ENCODE peak calls at places on chromosomes 4 and X, in four cellular contexts. O is right cardiac atrium, Y is psoas muscle, S is IMR-90. I is an unnamed sample. For H3K4me1, the result is how much of the 10 kb centered on the place peaks cover.

GRCh38 chr4:47662975-47663374 is 174.9 kb downstream of the CORIN start:
- DNase-seq in Y (no peak), S (no peak), O (no peak), I (no peak)

GRCh38 chr4:37475087-37475486 is 211.1 kb downstream of the RELL1 start:
- DNase-seq in S (no peak), Y (no peak), O (no peak), I (no peak)

GRCh38 chrX:65926095-65927019 is 113.5 kb downstream of the VSIG4 start:
- DNase-seq in S (no peak), Y (no peak), O (no peak), I (no peak)

GRCh38 chrX:139739138-139739537 is 31.2 kb upstream of the MCF2 start:
- DNase-seq in S (peak), Y (no peak), O (no peak), I (no peak)

GRCh38 chr4:6367313-6367945 is 97.8 kb downstream of the WFS1 start:
- DNase-seq in S (no peak), O (no peak), Y (no peak), I (no peak)

GRCh38 chr4:184961693-184962092 is 56.6 kb upstream of the HELT start:
- DNase-seq in Y (no peak), S (no peak), O (no peak), I (no peak)

GRCh38 chrX:55839480-55839879 is 121.9 kb downstream of the RRAGB start:
- DNase-seq in S (no peak), O (no peak), Y (no peak), I (no peak)

GRCh38 chrX:38154340-38154739 is 66.3 kb downstream of the SRPX start:
- DNase-seq in O (no peak), S (no peak), Y (no peak), I (no peak)

GRCh38 chrX:10524578-10524977 is 95.8 kb downstream of the MID1 start:
- DNase-seq in Y (no peak), O (no peak), S (no peak), I (no peak)

GRCh38 chrX:129653985-129654651 is 638 bp downstream of the APLN start:
- DNase-seq in O (peak), S (no peak), Y (no peak), I (no peak)

GRCh38 chrX:20067709-20068315 is 48.9 kb downstream of the MAP7D2 start:
- DNase-seq in O (peak), Y (peak), S (peak), I (peak)

GRCh38 chrX:6067600-6067999 is 161.1 kb downstream of the NLGN4X start:
- DNase-seq in O (no peak), Y (no peak), S (no peak), I (no peak)

GRCh38 chr4:17707671-17708070 is 73.8 kb downstream of the FAM184B start:
- DNase-seq in S (no peak), O (no peak), Y (no peak), I (no peak)

GRCh38 chr4:54165438-54165837 is 63.7 kb upstream of the PDGFRA start:
- DNase-seq in S (peak), Y (no peak), O (no peak), I (no peak)

GRCh38 chr4:189202869-189203271 is 737.8 kb upstream of the FRG1 start:
- DNase-seq in O (no peak), S (peak), Y (no peak), I (no peak)

GRCh38 chr4:61773655-61774245 is 573.6 kb downstream of the ADGRL3 start:
- DNase-seq in O (no peak), S (no peak), Y (no peak), I (no peak)

GRCh38 chr4:109957227-109957626 is 44.5 kb downstream of the EGF start:
- DNase-seq in Y (no peak), O (no peak), S (no peak), I (no peak)

GRCh38 chr4:87311684-87312083 is 11.0 kb downstream of the HSD17B13 start:
- DNase-seq in S (no peak), O (no peak), Y (no peak), I (no peak)

GRCh38 chrX:76918033-76918432 is 490.5 kb downstream of the MAGEE1 start:
- DNase-seq in S (no peak), Y (no peak), O (no peak), I (no peak)

GRCh38 chr4:65046496-65047101 is 623.7 kb downstream of the EPHA5 start:
- DNase-seq in S (no peak), Y (no peak), O (no peak), I (no peak)

GRCh38 chr4:98584265-98584664 is 74.1 kb downstream of the TSPAN5 start:
- DNase-seq in O (no peak), Y (no peak), S (peak), I (no peak)

GRCh38 chr4:72689929-72690328 is 120.9 kb upstream of the ADAMTS3 start:
- DNase-seq in O (no peak), S (no peak), Y (no peak), I (no peak)

GRCh38 chrX:153059191-153060094 is 3.2 kb downstream of the PNMA3 start:
- DNase-seq in Y (no peak), S (no peak), O (no peak), I (no peak)

GRCh38 chrX:48896611-48897011 is 957 bp downstream of the TIMM17B start:
- DNase-seq in S (no peak), O (no peak), Y (no peak), I (no peak)

GRCh38 chr4:70802923-70803605 is 36.6 kb downstream of the GRSF1 start:
- DNase-seq in Y (no peak), O (no peak), S (peak), I (no peak)

GRCh38 chrX:42399632-42400024 is 378.3 kb downstream of the PPP1R2C start:
- DNase-seq in Y (no peak), S (no peak), O (no peak), I (no peak)

GRCh38 chrX:10288400-10288799 is 131.6 kb downstream of the CLCN4 start:
- DNase-seq in O (no peak), Y (no peak), S (peak), I (no peak)

GRCh38 chrX:46758163-46758955 is 559 bp downstream of the SLC9A7 start:
- DNase-seq in Y (peak), S (peak), O (no peak), I (no peak)

GRCh38 chr4:139958738-139959096 is 195.3 kb downstream of the MAML3 start:
- DNase-seq in Y (no peak), O (no peak), S (no peak), I (no peak)

GRCh38 chrX:2325076-2325784 is 175.5 kb downstream of the DHRSX start:
- DNase-seq in S (peak), O (peak), Y (peak), I (no peak)

GRCh38 chrX:24202465-24203031 is 53.0 kb downstream of the ZFX start:
- DNase-seq in O (no peak), S (no peak), Y (no peak), I (no peak)

GRCh38 chr4:73703320-73703719 is 37.0 kb upstream of the CXCL8 start:
- DNase-seq in S (no peak), Y (no peak), O (no peak), I (no peak)

GRCh38 chrX:100409316-100410082 is 574 bp downstream of the PCDH19 start:
- DNase-seq in O (no peak), Y (no peak), S (no peak), I (no peak)

GRCh38 chrX:100407147-100407783 is 2.8 kb downstream of the PCDH19 start:
- DNase-seq in O (no peak), Y (no peak), S (no peak), I (no peak)

GRCh38 chrX:100410083-100410590 is at the start of gene PCDH19:
- DNase-seq in Y (peak), O (peak), S (peak), I (no peak)

GRCh38 chrX:100408643-100409315 is 1.3 kb downstream of the PCDH19 start:
- DNase-seq in Y (no peak), S (no peak), O (no peak), I (no peak)

DNA sequence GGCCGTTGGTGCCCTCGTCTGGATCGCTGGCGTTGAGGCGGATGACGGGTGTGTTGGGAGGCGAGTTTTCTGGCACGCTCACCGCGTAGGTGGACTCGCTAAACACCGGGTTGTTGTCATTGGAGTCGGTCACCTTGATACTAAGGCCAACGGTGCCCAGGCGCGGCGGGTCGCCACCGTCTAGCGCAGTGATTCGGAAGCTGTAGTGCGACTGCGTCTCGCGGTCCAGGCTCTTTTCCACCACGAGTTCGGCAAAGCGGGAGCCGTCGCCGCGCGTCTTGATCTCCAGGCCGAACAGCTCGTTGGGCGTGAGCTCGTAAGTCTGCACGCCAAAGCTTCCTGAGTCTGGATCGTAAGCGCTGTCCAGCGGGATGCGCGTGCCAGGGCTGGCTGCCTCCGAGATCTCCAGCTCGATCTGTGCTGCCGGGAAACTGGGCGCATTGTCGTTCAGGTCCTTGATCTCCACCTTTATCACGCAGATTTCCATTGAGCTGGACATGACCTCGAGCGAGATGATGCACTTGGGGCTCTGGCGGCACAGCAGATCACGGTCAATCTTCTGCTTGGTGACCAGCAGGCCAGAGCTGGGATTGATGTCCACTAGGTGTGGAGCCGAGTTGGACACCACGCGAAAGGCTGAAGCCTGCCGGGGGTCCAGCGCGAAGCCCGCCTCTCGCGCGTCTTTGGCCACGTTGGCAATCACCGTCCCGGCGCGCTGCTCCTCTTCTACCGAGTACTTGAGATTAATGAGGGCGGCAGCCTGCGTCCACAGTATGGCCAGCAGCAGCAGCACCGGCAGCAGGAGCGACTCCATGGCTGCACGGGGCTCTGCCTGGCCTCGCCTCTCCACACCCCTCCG is 2.1 kb downstream of the PCDH19 start:
- DNase-seq in S (no peak), Y (no peak), O (no peak), I (no peak)
- H3K4me3 ChIP-seq in S (no peak), Y (peak), O (peak), I (no peak)

DNA sequence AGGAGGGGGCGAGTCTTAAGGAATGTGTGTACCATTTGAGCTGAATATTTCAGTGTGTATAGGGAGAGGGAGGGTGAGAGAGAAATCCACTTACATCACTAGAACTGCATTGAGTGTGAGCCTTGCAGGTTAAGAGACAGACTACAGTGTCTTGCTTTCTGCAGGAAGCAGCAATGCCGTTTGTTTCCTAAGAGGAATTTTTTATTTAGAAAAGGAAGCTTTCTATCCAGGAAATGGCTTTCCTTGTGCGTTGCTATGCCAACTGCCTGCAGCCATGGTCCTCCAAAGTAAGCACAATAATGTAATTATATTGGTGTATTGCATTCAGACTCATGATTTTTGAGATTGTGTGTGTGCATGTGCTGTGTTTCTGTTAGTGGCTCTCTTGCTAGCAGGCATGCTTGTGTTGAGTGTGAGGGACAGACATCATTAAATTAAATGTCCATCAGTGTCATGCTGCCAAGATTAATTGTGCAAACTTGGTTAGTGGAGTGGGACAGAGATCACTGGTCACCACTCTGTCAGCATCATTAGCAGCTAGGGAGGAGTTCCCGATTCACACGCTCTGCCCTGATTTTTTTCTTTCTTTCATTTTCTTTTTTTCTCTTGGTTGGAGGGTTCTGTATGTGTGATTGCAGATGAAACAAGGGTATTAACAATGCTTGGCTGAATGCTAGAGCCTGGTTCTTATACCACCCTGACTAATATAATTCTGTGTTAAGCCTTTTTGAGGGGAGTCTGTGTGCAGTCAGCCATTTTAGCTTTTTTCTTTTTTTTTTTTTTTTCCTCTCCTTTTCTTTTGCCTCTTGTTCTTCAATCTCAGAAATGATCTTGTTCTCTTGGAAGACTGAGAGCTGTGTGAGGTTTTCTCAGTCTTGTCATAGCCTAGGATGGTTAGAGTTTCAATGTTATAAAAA is 164.4 kb downstream of the RAPGEF2 start:
- DNase-seq in Y (no peak), O (no peak), S (peak), I (no peak)
- H3K27ac ChIP-seq in Y (peak), O (no peak), S (peak), I (peak)

GRCh38 chr4:1244978-1245471 is 3.9 kb downstream of the CTBP1 start:
- DNase-seq in Y (peak), O (no peak), S (no peak), I (no peak)

GRCh38 chr4:1246111-1246881 is 2.6 kb downstream of the CTBP1 start:
- DNase-seq in Y (peak), O (no peak), S (no peak), I (peak)

GRCh38 chr4:1244081-1244977 is 4.6 kb downstream of the CTBP1 start:
- DNase-seq in O (no peak), S (no peak), Y (peak), I (peak)

GRCh38 chr4:1246901-1247810 is 1.8 kb downstream of the CTBP1 start:
- DNase-seq in S (no peak), Y (peak), O (no peak), I (peak)

GRCh38 chr4:1245481-1246051 is 3.4 kb downstream of the CTBP1 start:
- DNase-seq in Y (peak), S (no peak), O (no peak), I (peak)
- H3K4me1 ChIP-seq in Y (half or more), S (under half), O (under half), I (half or more)

DNA sequence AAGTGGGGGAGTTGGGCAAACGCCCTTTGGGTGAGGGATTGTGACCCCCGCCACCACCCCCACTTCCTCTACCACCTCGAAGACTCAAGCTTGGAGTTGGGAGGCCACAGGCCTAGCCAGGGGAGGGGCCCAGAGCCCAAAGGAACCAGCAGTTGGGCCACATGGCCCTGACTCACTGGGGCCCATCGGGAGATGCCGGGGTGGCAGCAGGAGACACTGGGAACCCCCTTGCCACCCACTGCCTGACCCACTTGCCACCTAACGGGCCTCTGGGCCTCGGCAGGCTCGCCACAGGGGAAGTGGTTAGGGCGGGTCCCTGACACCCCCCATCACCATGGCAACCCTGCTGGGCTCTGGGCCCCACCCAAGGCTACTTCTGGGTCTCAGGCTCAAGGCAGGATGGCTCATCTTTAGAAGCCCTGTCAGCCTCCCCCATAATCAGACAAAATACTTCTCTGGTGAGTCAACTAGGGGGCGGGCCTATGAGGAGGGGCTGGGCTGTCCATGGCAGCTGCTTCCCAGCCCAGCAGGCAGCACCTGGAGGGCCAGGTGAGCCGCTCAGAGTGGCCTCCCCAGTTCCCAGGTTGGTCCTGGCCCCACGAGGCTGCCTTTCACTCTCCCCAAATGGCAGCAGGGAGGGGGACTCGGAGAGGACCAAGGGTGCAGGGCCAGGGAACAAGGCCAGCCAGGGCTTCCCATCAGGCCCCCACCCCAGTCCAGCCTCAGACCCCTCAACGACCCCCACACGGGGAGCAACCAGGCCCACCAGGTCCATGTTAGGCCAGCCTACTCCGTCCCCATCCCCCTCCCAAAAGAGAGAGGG is 5.6 kb downstream of the FLNA start:
- DNase-seq in S (peak), O (peak), Y (peak), I (peak)
- H3K4me3 ChIP-seq in S (peak), O (peak), Y (peak), I (peak)

GRCh38 chr4:2260336-2261109 is 1.4 kb downstream of the MXD4 start:
- DNase-seq in O (peak), S (no peak), Y (peak), I (peak)
- H3K27ac ChIP-seq in O (peak), S (peak), Y (peak), I (peak)

GRCh38 chr4:84381759-84382158 is 117.3 kb downstream of the NKX6-1 start:
- DNase-seq in S (no peak), Y (no peak), O (no peak), I (no peak)
- H3K4me1 ChIP-seq in S (under half), Y (under half), O (under half), I (under half)

I was measured in tibial artery.